ENCODE peak calls at places on chromosomes 1 and 21, in seven cellular contexts. J is NT2/D1, P is HCT116, R is HepG2, G is H1, E is K562, A is GM12878. F is an unnamed sample.

GRCh38 chr1:59908682-59909081 is 17.9 kb downstream of the CYP2J2 start:
- DNase-seq in J (no peak), P (no peak), R (peak; percentile 27), G (no peak), E (no peak), A (no peak), F (no peak)

GRCh38 chr21:42503711-42504110 is 7.7 kb upstream of the RSPH1 start:
- DNase-seq in J (no peak), P (no peak), R (no peak), G (no peak), E (peak; percentile 55), A (no peak), F (no peak)

GRCh38 chr1:229344139-229344538 is 1.3 kb upstream of the CCSAP start:
- DNase-seq in J (no peak), P (no peak), R (no peak), G (no peak), E (no peak), A (no peak), F (no peak)

GRCh38 chr1:5944848-5945167 is 47.4 kb downstream of the NPHP4 start:
- DNase-seq in J (no peak), P (no peak), R (no peak), G (no peak), E (no peak), A (no peak), F (no peak)

GRCh38 chr1:193625255-193625654 is 438.8 kb upstream of the B3GALT2 start:
- DNase-seq in J (no peak), P (no peak), R (no peak), G (no peak), E (no peak), A (no peak), F (no peak)

GRCh38 chr1:206794294-206794908 is 22.1 kb upstream of the IL10 start:
- DNase-seq in J (no peak), P (no peak), R (no peak), G (no peak), E (no peak), A (no peak), F (no peak)

GRCh38 chr21:41009398-41010177 is 158.4 kb upstream of the BACE2 start:
- DNase-seq in J (no peak), P (no peak), R (no peak), G (no peak), E (no peak), A (no peak), F (peak; percentile 21)

GRCh38 chr21:37793660-37794059 is 122.6 kb downstream of the KCNJ6 start:
- DNase-seq in J (no peak), P (no peak), R (no peak), G (no peak), E (no peak), A (no peak), F (no peak)

GRCh38 chr1:5744911-5745431 is 247.3 kb downstream of the NPHP4 start:
- DNase-seq in J (no peak), P (no peak), R (no peak), G (no peak), E (no peak), A (no peak), F (peak; percentile 81)

GRCh38 chr1:98556521-98557158 is 104.9 kb upstream of the SNX7 start:
- DNase-seq in J (peak; percentile 35), P (peak; percentile 37), R (peak; percentile 30), G (no peak), E (peak; percentile 3), A (no peak), F (no peak)

GRCh38 chr1:100414693-100415092 is 62.4 kb downstream of the CDC14A start:
- DNase-seq in J (no peak), P (no peak), R (no peak), G (no peak), E (no peak), A (no peak), F (no peak)

GRCh38 chr1:236016083-236016482 is 48.8 kb downstream of the NID1 start:
- DNase-seq in J (no peak), P (no peak), R (no peak), G (no peak), E (no peak), A (no peak), F (no peak)

GRCh38 chr1:173954179-173954578 is 37.1 kb upstream of the SERPINC1 start:
- DNase-seq in J (no peak), P (no peak), R (no peak), G (no peak), E (no peak), A (no peak), F (no peak)

GRCh38 chr21:43280949-43281633 is 112.3 kb downstream of the CRYAA start:
- DNase-seq in J (no peak), P (no peak), R (no peak), G (no peak), E (no peak), A (no peak), F (no peak)

GRCh38 chr1:88001460-88001859 is 672.8 kb downstream of the LMO4 start:
- DNase-seq in J (no peak), P (no peak), R (peak; percentile 2), G (no peak), E (no peak), A (no peak), F (no peak)

GRCh38 chr1:108033486-108034081 is 68.6 kb upstream of the VAV3 start:
- DNase-seq in J (no peak), P (no peak), R (peak; percentile 28), G (no peak), E (no peak), A (no peak), F (no peak)

GRCh38 chr21:36211660-36212512 is 55.3 kb downstream of the DOP1B start:
- DNase-seq in J (no peak), P (no peak), R (no peak), G (no peak), E (no peak), A (no peak), F (no peak)

GRCh38 chr1:17001760-17002523 is 9.8 kb downstream of the ATP13A2 start:
- DNase-seq in J (no peak), P (no peak), R (no peak), G (no peak), E (no peak), A (no peak), F (peak; percentile 21)

GRCh38 chr21:25421327-25422028 is 185.8 kb downstream of the MRPL39 start:
- DNase-seq in J (peak; percentile 58), P (no peak), R (no peak), G (peak; percentile 15), E (no peak), A (peak; percentile 93), F (no peak)

GRCh38 chr21:43294194-43294902 is 125.5 kb downstream of the CRYAA start:
- DNase-seq in J (no peak), P (no peak), R (no peak), G (no peak), E (no peak), A (no peak), F (no peak)

GRCh38 chr1:64072089-64072835 is 131.2 kb upstream of the UBE2U start:
- DNase-seq in J (no peak), P (no peak), R (no peak), G (no peak), E (no peak), A (no peak), F (no peak)

GRCh38 chr1:156480411-156481192 is 20.0 kb downstream of the MEF2D start:
- DNase-seq in J (no peak), P (no peak), R (no peak), G (no peak), E (peak; percentile 78), A (no peak), F (peak; percentile 84)

GRCh38 chr1:220841293-220841692 is 38.0 kb upstream of the HLX start:
- DNase-seq in J (no peak), P (no peak), R (no peak), G (no peak), E (no peak), A (no peak), F (no peak)

GRCh38 chr1:109783436-109783835 is 19.7 kb upstream of the EPS8L3 start:
- DNase-seq in J (no peak), P (peak; percentile 51), R (no peak), G (no peak), E (no peak), A (no peak), F (no peak)

GRCh38 chr1:35539824-35540261 is 17.4 kb downstream of the KIAA0319L start:
- DNase-seq in J (no peak), P (no peak), R (no peak), G (no peak), E (no peak), A (peak; percentile 60), F (no peak)
- TF ChIP-seq YY1 in J (no peak), P (no peak), R (no peak), G (no peak), E (no peak), A (peak; percentile 72), F (no peak)

DNA sequence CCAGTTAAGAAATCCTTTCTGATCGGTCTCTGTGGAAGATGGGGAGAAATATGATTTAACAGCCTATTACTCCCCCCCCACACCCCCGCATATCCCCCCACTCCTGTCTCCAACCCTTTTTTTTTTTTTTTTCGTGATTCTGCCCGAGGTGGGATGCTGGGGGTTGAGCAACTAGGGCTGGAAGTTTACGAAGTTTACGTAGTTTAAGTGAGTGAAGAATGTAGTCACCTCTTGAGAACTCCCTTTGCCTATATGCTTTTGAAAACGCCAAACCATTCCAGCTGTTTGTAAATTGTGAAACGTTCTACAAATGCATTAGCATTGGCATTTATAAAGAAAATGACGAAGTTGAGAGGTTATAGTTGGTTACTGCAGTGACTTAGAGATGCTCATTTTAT is 815 bp downstream of the NEXN start:
- DNase-seq in J (peak; percentile 43), P (no peak), R (peak; percentile 24), G (no peak), E (peak; percentile 20), A (no peak), F (no peak)
- TF ChIP-seq YY1 in J (no peak), P (no peak), R (no peak), G (no peak), E (no peak), A (no peak), F (no peak)

GRCh38 chr1:200454425-200454824 is 44.6 kb upstream of the ZNF281 start:
- DNase-seq in J (no peak), P (no peak), R (no peak), G (no peak), E (no peak), A (no peak), F (peak; percentile 21)
- TF ChIP-seq YY1 in J (no peak), P (no peak), R (no peak), G (no peak), E (no peak), A (no peak), F (no peak)

GRCh38 chr1:183757061-183757460 is 47.9 kb upstream of the RGL1 start:
- DNase-seq in J (no peak), P (no peak), R (no peak), G (no peak), E (no peak), A (no peak), F (no peak)

GRCh38 chr1:183758913-183759312 is 46.0 kb upstream of the RGL1 start:
- DNase-seq in J (no peak), P (no peak), R (no peak), G (no peak), E (no peak), A (no peak), F (no peak)

DNA sequence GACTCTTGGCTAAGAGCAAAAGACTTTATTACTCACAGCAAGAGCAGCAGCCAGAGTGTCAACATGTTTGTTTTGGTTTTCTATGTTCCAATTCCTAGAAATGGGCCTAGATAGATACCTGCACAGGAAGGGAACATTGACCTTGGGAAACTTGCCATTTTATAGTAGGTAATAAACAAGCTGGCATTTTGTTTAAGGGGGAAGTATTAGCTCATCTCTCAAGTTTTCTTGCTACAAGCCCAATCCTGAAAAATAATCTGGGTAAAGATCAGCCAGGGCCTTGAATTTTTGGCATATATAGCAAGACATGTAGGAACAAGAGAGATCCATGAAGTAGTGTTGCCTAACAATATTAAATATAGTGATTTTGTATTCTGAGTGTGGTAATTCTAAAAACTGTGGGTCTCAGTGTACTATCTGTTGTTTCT is 51.4 kb upstream of the RGL1 start:
- DNase-seq in J (no peak), P (no peak), R (peak; percentile 43), G (no peak), E (no peak), A (no peak), F (no peak)
- TF ChIP-seq YY1 in J (no peak), P (no peak), R (no peak), G (no peak), E (no peak), A (no peak), F (no peak)

F was measured in SK-N-SH.